ENCODE peak calls at places on chromosomes 3 and 15, in five cellular contexts. S is CD8-positive, alpha-beta memory T cell; T is heart left ventricle; Q is stomach; J is right cardiac atrium. U is an unnamed sample.

GRCh38 chr15:74829500-74829899 is 3.1 kb downstream of the CPLX3 start:
- DNase-seq in S (no peak), T (no peak), Q (no peak), J (no peak), U (no peak)

GRCh38 chr3:191136347-191136746 is 62.7 kb upstream of the OSTN start:
- DNase-seq in T (no peak), J (no peak), Q (no peak), S (no peak), U (peak; percentile 27)

GRCh38 chr3:17478673-17479072 is 263.8 kb downstream of the TBC1D5 start:
- DNase-seq in T (no peak), Q (no peak), S (no peak), J (no peak), U (no peak)

GRCh38 chr3:188339410-188340295 is 185.7 kb downstream of the LPP start:
- DNase-seq in J (no peak), Q (no peak), T (no peak), S (peak; percentile 65), U (no peak)

GRCh38 chr3:4531478-4532025 is 38.4 kb downstream of the ITPR1 start:
- DNase-seq in T (no peak), S (no peak), Q (no peak), J (no peak), U (no peak)

GRCh38 chr15:66454143-66454542 is 43.4 kb downstream of the SNAPC5 start:
- DNase-seq in Q (no peak), T (no peak), S (no peak), J (no peak), U (no peak)

GRCh38 chr3:115381931-115382330 is 234.8 kb upstream of the ZBTB20 start:
- DNase-seq in S (no peak), Q (no peak), J (no peak), T (no peak), U (no peak)

GRCh38 chr15:40790723-40791122 is 16.2 kb upstream of the ZFYVE19 start:
- DNase-seq in T (no peak), J (no peak), S (no peak), Q (no peak), U (no peak)

GRCh38 chr3:23776352-23776891 is 29.3 kb upstream of the UBE2E1 start:
- DNase-seq in S (no peak), J (no peak), T (no peak), Q (no peak), U (no peak)

GRCh38 chr3:10283638-10284037 is 9.1 kb downstream of the GHRL start:
- DNase-seq in J (no peak), Q (peak; percentile 90), S (no peak), T (peak; percentile 68), U (no peak)

GRCh38 chr3:146308222-146308621 is 57.3 kb upstream of the PLSCR4 start:
- DNase-seq in Q (no peak), J (no peak), S (no peak), T (no peak), U (no peak)

GRCh38 chr3:63817209-63817608 is 1.9 kb upstream of the C3orf49 start:
- DNase-seq in T (no peak), S (no peak), J (no peak), Q (no peak), U (no peak)

GRCh38 chr15:62165029-62165792 is at the start of gene C2CD4B:
- DNase-seq in T (peak; percentile 71), Q (peak; percentile 93), J (peak; percentile 85), S (no peak), U (no peak)
- H3K4me3 ChIP-seq in T (peak within 1 kb of the TSS; percentile 48), Q (peak within 1 kb of the TSS; percentile 60), J (peak within 1 kb of the TSS; percentile 59), S (no peak within 1 kb of the TSS), U (peak within 1 kb of the TSS; percentile 34)

DNA sequence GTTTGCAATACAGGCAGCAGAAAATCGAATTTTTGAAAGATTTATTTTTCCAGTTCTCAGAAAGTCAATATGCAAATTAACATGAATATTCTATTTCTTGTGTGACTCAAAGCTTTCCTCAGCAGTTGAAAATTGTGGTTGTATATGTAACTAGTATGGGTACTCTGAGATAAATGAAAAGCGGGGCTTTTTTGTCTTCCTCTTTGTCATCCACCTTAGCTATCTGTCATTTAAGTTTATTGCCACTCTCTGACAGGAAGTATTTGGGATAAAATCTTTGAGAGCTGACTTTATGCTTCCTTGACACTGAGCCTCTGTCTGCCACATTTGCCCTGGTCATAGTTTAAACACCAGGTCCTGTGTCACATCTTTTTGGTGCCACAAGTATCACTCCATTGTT is 91.5 kb downstream of the ATG7 start:
- DNase-seq in Q (no peak), T (no peak), S (no peak), J (no peak), U (no peak)
- H3K27ac ChIP-seq in Q (no peak overlapping the region), T (no peak overlapping the region), S (no peak overlapping the region), J (no peak overlapping the region), U (no peak overlapping the region)

DNA sequence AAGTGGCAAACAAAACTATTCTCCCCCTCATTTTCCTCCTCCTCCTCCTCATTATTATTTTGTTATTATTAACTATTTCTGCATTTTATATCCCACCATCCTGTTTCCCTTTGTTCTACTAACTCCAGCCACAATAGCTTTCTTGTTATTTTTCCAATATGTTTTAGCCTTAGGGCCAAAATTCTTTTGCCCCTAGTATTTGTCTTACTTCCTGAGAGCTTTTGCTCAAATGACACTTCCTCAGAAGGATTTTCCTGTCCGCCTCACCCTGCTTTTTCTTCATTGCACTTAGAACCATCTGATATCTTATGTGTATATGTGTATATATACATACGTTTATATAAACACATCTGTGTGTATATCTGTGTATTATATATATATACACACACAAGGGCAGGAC is 32.7 kb upstream of the NUDT16 start:
- DNase-seq in S (no peak), J (no peak), T (no peak), Q (no peak), U (no peak)
- H3K4me1 ChIP-seq in S (no peaks in the 10 kb centered on the region), J (peaks cover 2% of the 10 kb centered on the region), T (peaks cover 27% of the 10 kb centered on the region), Q (no peaks in the 10 kb centered on the region), U (no peaks in the 10 kb centered on the region)

GRCh38 chr15:42427429-42428223 is 63.3 kb downstream of the ZNF106 start:
- DNase-seq in S (no peak), T (no peak), Q (no peak), J (no peak), U (no peak)
- H3K4me3 ChIP-seq in S (no peak overlapping the region), T (no peak overlapping the region), Q (no peak overlapping the region), J (no peak overlapping the region), U (no peak overlapping the region)

GRCh38 chr3:123883656-123884257 is 375 bp downstream of the MYLK start:
- DNase-seq in Q (no peak), J (peak; percentile 50), T (peak; percentile 23), S (no peak), U (no peak)
- H3K27ac ChIP-seq in Q (no peak overlapping the region), J (no peak overlapping the region), T (no peak overlapping the region), S (no peak overlapping the region), U (no peak overlapping the region)

U was measured in iPS DF 6.9.